ENCODE peak calls at places on chromosome 17, in five cellular contexts. W is mesenteric fat pad; M is smooth muscle cell of the brain vasculature; P is uterus; E is CD8-positive, alpha-beta memory T cell. K is an unnamed sample.

GRCh38 chr17:78716814-78717393 is 65.2 kb downstream of the CYTH1 start:
- DNase-seq in W (no peak), M (no peak), P (peak), E (peak), K (no peak)

GRCh38 chr17:69814031-69814430 is 261.0 kb upstream of the KCNJ16 start:
- DNase-seq in W (no peak), M (no peak), P (no peak), E (no peak), K (no peak)

GRCh38 chr17:7897773-7898172 is 9.2 kb downstream of the CHD3 start:
- DNase-seq in W (no peak), M (no peak), P (no peak), E (no peak), K (no peak)

GRCh38 chr17:80971704-80972304 is 19.8 kb upstream of the CHMP6 start:
- DNase-seq in W (no peak), M (no peak), P (no peak), E (no peak), K (no peak)

GRCh38 chr17:28643979-28644781 is 778 bp downstream of the BLTP2 start:
- DNase-seq in W (no peak), M (peak), P (no peak), E (peak), K (peak)

GRCh38 chr17:38914741-38915638 is 10.4 kb upstream of the LASP1NB start:
- DNase-seq in W (peak), M (no peak), P (no peak), E (no peak), K (no peak)

GRCh38 chr17:63985387-63986140 is 12.6 kb upstream of the PRR29 start:
- DNase-seq in W (no peak), M (no peak), P (no peak), E (no peak), K (no peak)

GRCh38 chr17:73984981-73985380 is 218.5 kb upstream of the RPL38 start:
- DNase-seq in W (no peak), M (no peak), P (no peak), E (no peak), K (no peak)

GRCh38 chr17:67376509-67376891 is 581 bp upstream of the PITPNC1 start:
- DNase-seq in W (no peak), M (no peak), P (peak), E (no peak), K (no peak)

GRCh38 chr17:78383725-78384471 is 5.4 kb downstream of the PGS1 start:
- DNase-seq in W (no peak), M (peak), P (peak), E (no peak), K (no peak)

GRCh38 chr17:75917443-75918111 is 12.9 kb upstream of the MRPL38 start:
- DNase-seq in W (no peak), M (no peak), P (no peak), E (no peak), K (no peak)

GRCh38 chr17:80892900-80893603 is 98.6 kb upstream of the CHMP6 start:
- DNase-seq in W (no peak), M (peak), P (no peak), E (no peak), K (no peak)

GRCh38 chr17:28112199-28112995 is 69.9 kb downstream of the NLK start:
- DNase-seq in W (no peak), M (no peak), P (no peak), E (no peak), K (no peak)

GRCh38 chr17:45677770-45678169 is 106.3 kb upstream of the CRHR1 start:
- DNase-seq in W (no peak), M (no peak), P (no peak), E (no peak), K (no peak)

GRCh38 chr17:17376362-17376761 is 73.2 kb downstream of the NT5M start:
- DNase-seq in W (no peak), M (no peak), P (no peak), E (no peak), K (no peak)

GRCh38 chr17:49224997-49225337 is 5.6 kb downstream of the PHOSPHO1 start:
- DNase-seq in W (no peak), M (no peak), P (no peak), E (no peak), K (no peak)

GRCh38 chr17:3894927-3895343 is 2.1 kb upstream of the CAMKK1 start:
- DNase-seq in W (no peak), M (no peak), P (peak), E (no peak), K (no peak)

GRCh38 chr17:12231027-12231682 is 210.5 kb downstream of the MAP2K4 start:
- DNase-seq in W (no peak), M (no peak), P (peak), E (no peak), K (no peak)

GRCh38 chr17:64063766-64064224 is 43.4 kb upstream of the ICAM2 start:
- DNase-seq in W (no peak), M (no peak), P (peak), E (peak), K (no peak)

GRCh38 chr17:48546924-48547838 is 2.3 kb upstream of the HOXB2 start:
- DNase-seq in W (no peak), M (no peak), P (peak), E (no peak), K (no peak)

GRCh38 chr17:49555495-49556018 is 20.1 kb upstream of the NXPH3 start:
- DNase-seq in W (peak), M (no peak), P (no peak), E (no peak), K (no peak)

GRCh38 chr17:80852476-80853015 is 139.1 kb upstream of the CHMP6 start:
- DNase-seq in W (no peak), M (no peak), P (no peak), E (no peak), K (no peak)

GRCh38 chr17:44038604-44039007 is 23.8 kb upstream of the TMEM101 start:
- DNase-seq in W (no peak), M (no peak), P (no peak), E (no peak), K (no peak)

GRCh38 chr17:6471531-6472465 is 27.5 kb downstream of the PIMREG start:
- DNase-seq in W (no peak), M (no peak), P (no peak), E (no peak), K (no peak)

GRCh38 chr17:18107061-18107460 is 1.5 kb upstream of the MYO15A start:
- DNase-seq in W (no peak), M (no peak), P (no peak), E (no peak), K (no peak)

GRCh38 chr17:47810200-47810821 is 11.3 kb downstream of the OSBPL7 start:
- DNase-seq in W (peak), M (peak), P (no peak), E (no peak), K (no peak)

GRCh38 chr17:72462396-72462795 is 341.6 kb downstream of the SOX9 start:
- DNase-seq in W (no peak), M (no peak), P (no peak), E (no peak), K (no peak)

GRCh38 chr17:42608692-42609181 is 437 bp downstream of the RETREG3 start:
- DNase-seq in W (no peak), M (no peak), P (no peak), E (no peak), K (no peak)

GRCh38 chr17:1095853-1096675 is 83.7 kb downstream of the ABR start:
- DNase-seq in W (no peak), M (no peak), P (no peak), E (no peak), K (no peak)

GRCh38 chr17:58195518-58196123 is 3.1 kb downstream of the EPX start:
- DNase-seq in W (no peak), M (no peak), P (no peak), E (no peak), K (no peak)